ENCODE peak calls at places on chromosomes 3 and 15, in eight cellular contexts. One of them, this sample, is unnamed.

GRCh38 chr3:116140100-116140689 is 305.1 kb downstream of the LSAMP start:
- DNase-seq in NCI-H1092 treated with DMSO at 0.1 percent for 48 hours: peak; percentile 68
- DNase-seq in WERI-Rb-1: no peak
- DNase-seq in astrocyte: peak; percentile 23
- DNase-seq in stimulated activated naive CD4-positive, alpha-beta T cell treated with Interleukin-2 at 50 U/mL for 16 hours: no peak
- DNase-seq in D341Med: peak; percentile 31
- DNase-seq in naive B cell: no peak
- DNase-seq in CD4-positive, alpha-beta T cell: no peak
- DNase-seq in this sample: peak; percentile 25

GRCh38 chr3:51581529-51581928 is 43.0 kb downstream of the RAD54L2 start:
- DNase-seq in NCI-H1092 treated with DMSO at 0.1 percent for 48 hours: no peak
- DNase-seq in WERI-Rb-1: peak; percentile 65
- DNase-seq in astrocyte: no peak
- DNase-seq in stimulated activated naive CD4-positive, alpha-beta T cell treated with Interleukin-2 at 50 U/mL for 16 hours: no peak
- DNase-seq in D341Med: peak; percentile 81
- DNase-seq in naive B cell: no peak
- DNase-seq in CD4-positive, alpha-beta T cell: no peak
- DNase-seq in this sample: no peak

GRCh38 chr3:9732753-9733115 is 1.2 kb downstream of the BRPF1 start:
- DNase-seq in NCI-H1092 treated with DMSO at 0.1 percent for 48 hours: no peak
- DNase-seq in WERI-Rb-1: no peak
- DNase-seq in astrocyte: no peak
- DNase-seq in stimulated activated naive CD4-positive, alpha-beta T cell treated with Interleukin-2 at 50 U/mL for 16 hours: no peak
- DNase-seq in D341Med: no peak
- DNase-seq in naive B cell: no peak
- DNase-seq in CD4-positive, alpha-beta T cell: no peak
- DNase-seq in this sample: no peak

GRCh38 chr15:27863000-27863399 is 236.1 kb downstream of the OCA2 start:
- DNase-seq in NCI-H1092 treated with DMSO at 0.1 percent for 48 hours: no peak
- DNase-seq in WERI-Rb-1: no peak
- DNase-seq in astrocyte: no peak
- DNase-seq in stimulated activated naive CD4-positive, alpha-beta T cell treated with Interleukin-2 at 50 U/mL for 16 hours: no peak
- DNase-seq in D341Med: no peak
- DNase-seq in naive B cell: no peak
- DNase-seq in CD4-positive, alpha-beta T cell: no peak
- DNase-seq in this sample: no peak

GRCh38 chr3:37287776-37288175 is 113.4 kb upstream of the LRRFIP2 start:
- DNase-seq in NCI-H1092 treated with DMSO at 0.1 percent for 48 hours: no peak
- DNase-seq in WERI-Rb-1: no peak
- DNase-seq in astrocyte: peak; percentile 25
- DNase-seq in stimulated activated naive CD4-positive, alpha-beta T cell treated with Interleukin-2 at 50 U/mL for 16 hours: no peak
- DNase-seq in D341Med: no peak
- DNase-seq in naive B cell: no peak
- DNase-seq in CD4-positive, alpha-beta T cell: no peak
- DNase-seq in this sample: peak; percentile 42

GRCh38 chr3:1513662-1514061 is 420.8 kb downstream of the CNTN6 start:
- DNase-seq in NCI-H1092 treated with DMSO at 0.1 percent for 48 hours: no peak
- DNase-seq in WERI-Rb-1: no peak
- DNase-seq in astrocyte: no peak
- DNase-seq in stimulated activated naive CD4-positive, alpha-beta T cell treated with Interleukin-2 at 50 U/mL for 16 hours: no peak
- DNase-seq in D341Med: no peak
- DNase-seq in naive B cell: no peak
- DNase-seq in CD4-positive, alpha-beta T cell: no peak
- DNase-seq in this sample: no peak

GRCh38 chr3:66483006-66483928 is 17.6 kb downstream of the LRIG1 start:
- DNase-seq in NCI-H1092 treated with DMSO at 0.1 percent for 48 hours: peak; percentile 52
- DNase-seq in WERI-Rb-1: no peak
- DNase-seq in astrocyte: peak; percentile 88
- DNase-seq in stimulated activated naive CD4-positive, alpha-beta T cell treated with Interleukin-2 at 50 U/mL for 16 hours: no peak
- DNase-seq in D341Med: no peak
- DNase-seq in naive B cell: no peak
- DNase-seq in CD4-positive, alpha-beta T cell: peak; percentile 26
- DNase-seq in this sample: no peak

GRCh38 chr15:40063563-40064011 is 24.6 kb upstream of the SRP14 start:
- DNase-seq in NCI-H1092 treated with DMSO at 0.1 percent for 48 hours: no peak
- DNase-seq in WERI-Rb-1: no peak
- DNase-seq in astrocyte: peak; percentile 47
- DNase-seq in stimulated activated naive CD4-positive, alpha-beta T cell treated with Interleukin-2 at 50 U/mL for 16 hours: no peak
- DNase-seq in D341Med: no peak
- DNase-seq in naive B cell: no peak
- DNase-seq in CD4-positive, alpha-beta T cell: no peak
- DNase-seq in this sample: no peak

GRCh38 chr3:98003306-98003969 is 31.2 kb upstream of the RIOX2 start:
- DNase-seq in NCI-H1092 treated with DMSO at 0.1 percent for 48 hours: no peak
- DNase-seq in WERI-Rb-1: no peak
- DNase-seq in astrocyte: no peak
- DNase-seq in stimulated activated naive CD4-positive, alpha-beta T cell treated with Interleukin-2 at 50 U/mL for 16 hours: no peak
- DNase-seq in D341Med: no peak
- DNase-seq in naive B cell: no peak
- DNase-seq in CD4-positive, alpha-beta T cell: no peak
- DNase-seq in this sample: no peak

GRCh38 chr3:81761904-81762565 is 590 bp upstream of the GBE1 start:
- DNase-seq in NCI-H1092 treated with DMSO at 0.1 percent for 48 hours: no peak
- DNase-seq in WERI-Rb-1: no peak
- DNase-seq in astrocyte: no peak
- DNase-seq in stimulated activated naive CD4-positive, alpha-beta T cell treated with Interleukin-2 at 50 U/mL for 16 hours: no peak
- DNase-seq in D341Med: no peak
- DNase-seq in naive B cell: no peak
- DNase-seq in CD4-positive, alpha-beta T cell: no peak
- DNase-seq in this sample: no peak

GRCh38 chr15:100341662-100342560 is at the start of gene ADAMTS17:
- DNase-seq in NCI-H1092 treated with DMSO at 0.1 percent for 48 hours: peak; percentile 93
- DNase-seq in WERI-Rb-1: peak; percentile 96
- DNase-seq in astrocyte: peak; percentile 89
- DNase-seq in stimulated activated naive CD4-positive, alpha-beta T cell treated with Interleukin-2 at 50 U/mL for 16 hours: peak; percentile 96
- DNase-seq in D341Med: peak; percentile 87
- DNase-seq in naive B cell: peak; percentile 59
- DNase-seq in CD4-positive, alpha-beta T cell: peak; percentile 93
- DNase-seq in this sample: peak; percentile 36

GRCh38 chr3:184227481-184227935 is 1.9 kb upstream of the VWA5B2 start:
- DNase-seq in NCI-H1092 treated with DMSO at 0.1 percent for 48 hours: no peak
- DNase-seq in WERI-Rb-1: peak; percentile 55
- DNase-seq in astrocyte: no peak
- DNase-seq in stimulated activated naive CD4-positive, alpha-beta T cell treated with Interleukin-2 at 50 U/mL for 16 hours: peak; percentile 40
- DNase-seq in D341Med: peak; percentile 84
- DNase-seq in naive B cell: peak; percentile 59
- DNase-seq in CD4-positive, alpha-beta T cell: peak; percentile 44
- DNase-seq in this sample: no peak

GRCh38 chr3:61227799-61228198 is 23.5 kb downstream of the FHIT start:
- DNase-seq in NCI-H1092 treated with DMSO at 0.1 percent for 48 hours: no peak
- DNase-seq in WERI-Rb-1: no peak
- DNase-seq in astrocyte: no peak
- DNase-seq in stimulated activated naive CD4-positive, alpha-beta T cell treated with Interleukin-2 at 50 U/mL for 16 hours: no peak
- DNase-seq in D341Med: no peak
- DNase-seq in naive B cell: no peak
- DNase-seq in CD4-positive, alpha-beta T cell: no peak
- DNase-seq in this sample: no peak

GRCh38 chr15:38378162-38378560 is 75.8 kb upstream of the FAM98B start:
- DNase-seq in NCI-H1092 treated with DMSO at 0.1 percent for 48 hours: no peak
- DNase-seq in WERI-Rb-1: no peak
- DNase-seq in astrocyte: peak; percentile 18
- DNase-seq in stimulated activated naive CD4-positive, alpha-beta T cell treated with Interleukin-2 at 50 U/mL for 16 hours: no peak
- DNase-seq in D341Med: no peak
- DNase-seq in naive B cell: no peak
- DNase-seq in CD4-positive, alpha-beta T cell: no peak
- DNase-seq in this sample: no peak

GRCh38 chr3:125916376-125916978 is 52.5 kb upstream of the ROPN1B start:
- DNase-seq in NCI-H1092 treated with DMSO at 0.1 percent for 48 hours: peak; percentile 96
- DNase-seq in WERI-Rb-1: no peak
- DNase-seq in astrocyte: peak; percentile 80
- DNase-seq in stimulated activated naive CD4-positive, alpha-beta T cell treated with Interleukin-2 at 50 U/mL for 16 hours: peak; percentile 100
- DNase-seq in D341Med: peak; percentile 87
- DNase-seq in naive B cell: peak; percentile 90
- DNase-seq in CD4-positive, alpha-beta T cell: peak; percentile 93
- DNase-seq in this sample: no peak

GRCh38 chr3:4589475-4590111 is 96.4 kb downstream of the ITPR1 start:
- DNase-seq in NCI-H1092 treated with DMSO at 0.1 percent for 48 hours: no peak
- DNase-seq in WERI-Rb-1: no peak
- DNase-seq in astrocyte: no peak
- DNase-seq in stimulated activated naive CD4-positive, alpha-beta T cell treated with Interleukin-2 at 50 U/mL for 16 hours: no peak
- DNase-seq in D341Med: no peak
- DNase-seq in naive B cell: no peak
- DNase-seq in CD4-positive, alpha-beta T cell: no peak
- DNase-seq in this sample: no peak

GRCh38 chr3:74349035-74349434 is 265.4 kb downstream of the CNTN3 start:
- DNase-seq in NCI-H1092 treated with DMSO at 0.1 percent for 48 hours: no peak
- DNase-seq in WERI-Rb-1: no peak
- DNase-seq in astrocyte: no peak
- DNase-seq in stimulated activated naive CD4-positive, alpha-beta T cell treated with Interleukin-2 at 50 U/mL for 16 hours: no peak
- DNase-seq in D341Med: no peak
- DNase-seq in naive B cell: no peak
- DNase-seq in CD4-positive, alpha-beta T cell: no peak
- DNase-seq in this sample: no peak

GRCh38 chr3:32283304-32283703 is 44.8 kb downstream of the CMTM8 start:
- DNase-seq in NCI-H1092 treated with DMSO at 0.1 percent for 48 hours: no peak
- DNase-seq in WERI-Rb-1: no peak
- DNase-seq in astrocyte: no peak
- DNase-seq in stimulated activated naive CD4-positive, alpha-beta T cell treated with Interleukin-2 at 50 U/mL for 16 hours: no peak
- DNase-seq in D341Med: no peak
- DNase-seq in naive B cell: peak; percentile 36
- DNase-seq in CD4-positive, alpha-beta T cell: no peak
- DNase-seq in this sample: no peak

GRCh38 chr15:68206711-68207151 is 1.6 kb upstream of the CALML4 start:
- DNase-seq in NCI-H1092 treated with DMSO at 0.1 percent for 48 hours: no peak
- DNase-seq in WERI-Rb-1: no peak
- DNase-seq in astrocyte: no peak
- DNase-seq in stimulated activated naive CD4-positive, alpha-beta T cell treated with Interleukin-2 at 50 U/mL for 16 hours: no peak
- DNase-seq in D341Med: no peak
- DNase-seq in naive B cell: no peak
- DNase-seq in CD4-positive, alpha-beta T cell: no peak
- DNase-seq in this sample: no peak

GRCh38 chr3:187594272-187594671 is 75.9 kb downstream of the SST start:
- DNase-seq in NCI-H1092 treated with DMSO at 0.1 percent for 48 hours: no peak
- DNase-seq in WERI-Rb-1: no peak
- DNase-seq in astrocyte: no peak
- DNase-seq in stimulated activated naive CD4-positive, alpha-beta T cell treated with Interleukin-2 at 50 U/mL for 16 hours: no peak
- DNase-seq in D341Med: no peak
- DNase-seq in naive B cell: no peak
- DNase-seq in CD4-positive, alpha-beta T cell: no peak
- DNase-seq in this sample: no peak

GRCh38 chr3:186413615-186414415 is 51.8 kb upstream of the DGKG start:
- DNase-seq in NCI-H1092 treated with DMSO at 0.1 percent for 48 hours: peak; percentile 87
- DNase-seq in WERI-Rb-1: peak; percentile 75
- DNase-seq in astrocyte: no peak
- DNase-seq in stimulated activated naive CD4-positive, alpha-beta T cell treated with Interleukin-2 at 50 U/mL for 16 hours: peak; percentile 3
- DNase-seq in D341Med: no peak
- DNase-seq in naive B cell: peak; percentile 26
- DNase-seq in CD4-positive, alpha-beta T cell: no peak
- DNase-seq in this sample: no peak

GRCh38 chr3:120145498-120146285 is 51.4 kb upstream of the GSK3B start:
- DNase-seq in NCI-H1092 treated with DMSO at 0.1 percent for 48 hours: no peak
- DNase-seq in WERI-Rb-1: no peak
- DNase-seq in astrocyte: peak; percentile 26
- DNase-seq in stimulated activated naive CD4-positive, alpha-beta T cell treated with Interleukin-2 at 50 U/mL for 16 hours: no peak
- DNase-seq in D341Med: no peak
- DNase-seq in naive B cell: no peak
- DNase-seq in CD4-positive, alpha-beta T cell: no peak
- DNase-seq in this sample: no peak

GRCh38 chr3:133927543-133928066 is 31.9 kb upstream of the RAB6B start:
- DNase-seq in NCI-H1092 treated with DMSO at 0.1 percent for 48 hours: peak; percentile 16
- DNase-seq in WERI-Rb-1: peak; percentile 46
- DNase-seq in astrocyte: no peak
- DNase-seq in stimulated activated naive CD4-positive, alpha-beta T cell treated with Interleukin-2 at 50 U/mL for 16 hours: peak; percentile 61
- DNase-seq in D341Med: peak; percentile 95
- DNase-seq in naive B cell: peak; percentile 87
- DNase-seq in CD4-positive, alpha-beta T cell: peak; percentile 77
- DNase-seq in this sample: no peak

This sample was measured in glomerular endothelial cell.